ENCODE peak calls at places on chromosome 20, in four cellular contexts. I is tibial nerve, V is breast epithelium, H is transverse colon. S is an unnamed sample.

GRCh38 chr20:44776977-44777376 is 31.3 kb downstream of the KCNK15 start:
- DNase-seq in I (no peak), V (no peak), H (no peak), S (no peak)

GRCh38 chr20:9068232-9068781 is 580 bp upstream of the PLCB4 start:
- DNase-seq in I (no peak), V (no peak), H (peak), S (no peak)

GRCh38 chr20:20303742-20304141 is 64.2 kb upstream of the INSM1 start:
- DNase-seq in I (no peak), V (no peak), H (no peak), S (no peak)

GRCh38 chr20:33555755-33556154 is 65.9 kb downstream of the CBFA2T2 start:
- DNase-seq in I (no peak), V (no peak), H (no peak), S (no peak)

GRCh38 chr20:47790032-47790965 is 5.0 kb upstream of the SULF2 start:
- DNase-seq in I (no peak), V (no peak), H (no peak), S (no peak)

GRCh38 chr20:41769650-41770049 is 151.5 kb upstream of the CHD6 start:
- DNase-seq in I (no peak), V (no peak), H (no peak), S (no peak)

GRCh38 chr20:64131406-64131805 is 24.0 kb upstream of the NPBWR2 start:
- DNase-seq in I (no peak), V (no peak), H (no peak), S (peak)

GRCh38 chr20:6944292-6944691 is 176.8 kb downstream of the BMP2 start:
- DNase-seq in I (no peak), V (no peak), H (no peak), S (no peak)

GRCh38 chr20:32961956-32962517 is 42.2 kb downstream of the SUN5 start:
- DNase-seq in I (no peak), V (no peak), H (no peak), S (no peak)

GRCh38 chr20:41134362-41135186 is 2.8 kb upstream of the PLCG1 start:
- DNase-seq in I (no peak), V (no peak), H (peak), S (no peak)

GRCh38 chr20:59802471-59803221 is 130.8 kb downstream of the SYCP2 start:
- DNase-seq in I (peak), V (peak), H (no peak), S (no peak)

GRCh38 chr20:23186808-23187207 is 100.7 kb upstream of the CD93 start:
- DNase-seq in I (no peak), V (no peak), H (no peak), S (no peak)
- TF ChIP-seq POLR2A in I (no peak), V (no peak), H (no peak), S (no peak)

GRCh38 chr20:4038047-4038459 is 22.7 kb upstream of the RNF24 start:
- DNase-seq in I (peak), V (peak), H (peak), S (peak)
- TF ChIP-seq POLR2A in I (no peak), V (no peak), H (no peak), S (peak)

GRCh38 chr20:38141154-38141888 is 23.7 kb downstream of the TGM2 start:
- DNase-seq in I (no peak), V (no peak), H (no peak), S (peak)
- TF ChIP-seq POLR2A in I (no peak), V (no peak), H (no peak), S (no peak)

GRCh38 chr20:52975024-52975732 is 3.0 kb downstream of the TSHZ2 start:
- DNase-seq in I (no peak), V (no peak), H (no peak), S (no peak)
- TF ChIP-seq POLR2A in I (no peak), V (no peak), H (no peak), S (no peak)

GRCh38 chr20:45833030-45833882 is at the start of gene SNX21:
- DNase-seq in I (peak), V (peak), H (peak), S (peak)
- TF ChIP-seq POLR2A in I (no peak), V (no peak), H (no peak), S (no peak)

GRCh38 chr20:51562334-51563140 is 20.0 kb upstream of the NFATC2 start:
- DNase-seq in I (peak), V (peak), H (peak), S (peak)
- TF ChIP-seq POLR2A in I (peak), V (peak), H (peak), S (no peak)

GRCh38 chr20:31607640-31608255 is 2.7 kb downstream of the ID1 start:
- DNase-seq in I (no peak), V (no peak), H (no peak), S (no peak)
- TF ChIP-seq POLR2A in I (no peak), V (no peak), H (no peak), S (no peak)

DNA sequence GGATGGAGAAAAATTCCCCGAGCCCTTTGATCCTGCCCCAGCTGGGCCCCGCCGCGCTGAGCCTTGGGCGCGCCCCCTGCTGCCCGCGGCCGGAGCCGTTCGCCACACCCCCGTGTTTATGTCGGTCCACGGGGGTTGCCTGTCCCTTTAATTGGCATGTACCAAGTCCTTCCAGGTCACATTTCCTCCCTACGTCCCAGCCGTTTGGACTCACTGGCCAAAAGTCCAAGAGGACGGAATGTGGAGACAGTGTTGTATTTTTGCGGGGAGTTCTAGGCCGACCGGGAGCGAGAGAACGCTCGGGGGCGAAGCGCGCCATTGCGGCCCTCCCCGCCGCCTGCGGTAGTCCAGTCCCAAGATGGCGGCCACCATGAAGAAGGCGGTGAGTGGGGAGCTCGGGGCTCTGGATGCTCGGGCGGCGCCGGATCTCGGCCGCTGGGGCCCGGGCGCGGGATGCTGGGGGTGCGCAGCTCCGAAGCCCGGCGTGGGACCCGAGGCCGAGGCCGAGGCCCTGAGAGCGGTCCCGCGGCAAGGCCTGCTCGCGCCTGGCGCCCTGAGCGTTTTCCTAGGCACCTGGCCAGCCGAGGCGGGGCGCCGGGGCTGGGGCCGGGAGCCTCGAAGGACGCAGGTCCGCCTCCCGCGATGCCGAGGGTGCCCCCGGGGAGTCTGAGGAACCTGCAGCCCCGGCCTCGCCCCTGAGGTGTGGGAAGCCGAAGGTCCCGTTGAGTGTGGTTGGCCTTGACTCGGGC is at the start of gene PFDN4:
- DNase-seq in I (peak), V (peak), H (peak), S (peak)
- TF ChIP-seq POLR2A in I (no peak), V (no peak), H (no peak), S (peak)

DNA sequence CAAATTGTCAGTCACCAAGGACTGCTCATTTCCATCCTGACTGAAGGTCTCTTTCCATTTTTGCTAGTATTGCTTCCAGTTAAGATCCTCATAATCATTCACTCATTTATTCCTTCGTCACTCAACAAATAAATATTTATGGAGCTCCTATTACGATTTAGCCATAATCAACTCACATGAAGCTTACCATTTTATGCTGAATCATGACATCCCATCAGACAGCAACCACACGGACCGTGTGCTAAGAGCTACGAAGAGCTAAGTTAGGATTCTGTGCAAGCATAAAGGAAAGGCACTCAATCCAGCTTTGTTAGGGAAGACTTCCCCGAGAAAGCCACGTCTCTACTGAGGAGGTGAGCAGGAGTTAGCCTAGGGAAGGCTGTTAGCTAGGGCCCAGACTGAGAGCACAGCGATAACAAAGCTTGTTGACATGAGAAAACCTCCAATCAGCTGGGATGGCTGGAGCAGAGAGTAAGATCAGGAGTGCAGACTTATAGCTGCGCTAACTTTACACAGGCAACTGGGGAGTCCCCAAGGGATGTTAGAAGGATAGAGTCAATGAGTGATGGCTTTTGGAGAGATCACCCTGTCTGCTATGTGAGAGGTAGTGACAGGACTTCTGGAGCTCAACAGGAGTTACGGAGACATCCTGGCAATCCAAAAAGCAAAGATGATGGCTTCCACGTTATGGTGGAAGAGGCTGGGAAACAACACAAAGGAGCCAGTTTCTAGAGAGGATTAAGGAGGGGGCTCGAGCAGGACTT is 2.6 kb upstream of the GID8 start:
- DNase-seq in I (no peak), V (no peak), H (no peak), S (peak)
- TF ChIP-seq POLR2A in I (no peak), V (no peak), H (no peak), S (no peak)